ENCODE peak calls at places on chromosomes 5 and 9, in eight cellular contexts. Q is BJ; M is lower lobe of right lung; J is ureter; O is HTR-8/SVneo; N is stimulated activated CD8-positive, alpha-beta memory T cell treated with anti-CD3 and anti-CD28 coated beads, Interleukin-4, amount 100 ng/mL, for 1 hour; I is aorta; T is HFFc6. D is an unnamed sample.

GRCh38 chr9:98823666-98824334 is 16.3 kb downstream of the GALNT12 start:
- DNase-seq in Q (no peak), M (no peak), J (no peak), O (no peak), N (no peak), I (no peak), T (no peak), D (no peak)

GRCh38 chr5:107663697-107664096 is 7.0 kb downstream of the EFNA5 start:
- DNase-seq in Q (no peak), M (no peak), J (no peak), O (no peak), N (no peak), I (no peak), T (no peak), D (no peak)

GRCh38 chr5:107467137-107467932 is 203.4 kb downstream of the EFNA5 start:
- DNase-seq in Q (no peak), M (no peak), J (no peak), O (no peak), N (no peak), I (no peak), T (no peak), D (no peak)

GRCh38 chr9:20191239-20191840 is 402.5 kb upstream of the SLC24A2 start:
- DNase-seq in Q (no peak), M (no peak), J (no peak), O (no peak), N (no peak), I (no peak), T (peak; percentile 5), D (no peak)

GRCh38 chr5:50888754-50889153 is 222.3 kb downstream of the PARP8 start:
- DNase-seq in Q (no peak), M (no peak), J (no peak), O (no peak), N (no peak), I (no peak), T (no peak), D (no peak)

GRCh38 chr5:131647078-131647769 is 12.2 kb upstream of the RAPGEF6 start:
- DNase-seq in Q (no peak), M (no peak), J (no peak), O (no peak), N (no peak), I (no peak), T (no peak), D (no peak)

GRCh38 chr5:3854069-3854741 is 258.6 kb downstream of the IRX1 start:
- DNase-seq in Q (no peak), M (no peak), J (no peak), O (no peak), N (no peak), I (no peak), T (no peak), D (peak; percentile 72)

GRCh38 chr5:58322453-58322852 is 137.4 kb downstream of the PLK2 start:
- DNase-seq in Q (peak; percentile 31), M (no peak), J (no peak), O (peak; percentile 15), N (no peak), I (no peak), T (peak; percentile 32), D (no peak)

GRCh38 chr5:159712672-159713071 is 203.6 kb upstream of the ADRA1B start:
- DNase-seq in Q (no peak), M (no peak), J (no peak), O (no peak), N (no peak), I (no peak), T (no peak), D (no peak)

GRCh38 chr5:94632024-94632423 is 13.6 kb downstream of the SLF1 start:
- DNase-seq in Q (no peak), M (no peak), J (no peak), O (no peak), N (no peak), I (no peak), T (no peak), D (no peak)

GRCh38 chr5:74360535-74361210 is 279.9 kb downstream of the ENC1 start:
- DNase-seq in Q (no peak), M (no peak), J (no peak), O (no peak), N (no peak), I (no peak), T (no peak), D (no peak)

GRCh38 chr9:5509573-5509972 is 758 bp upstream of the PDCD1LG2 start:
- DNase-seq in Q (peak; percentile 88), M (no peak), J (no peak), O (peak; percentile 54), N (no peak), I (no peak), T (peak; percentile 95), D (no peak)

GRCh38 chr5:622359-622758 is 10.2 kb downstream of the CEP72 start:
- DNase-seq in Q (no peak), M (peak; percentile 34), J (no peak), O (no peak), N (no peak), I (peak; percentile 48), T (no peak), D (no peak)

GRCh38 chr5:149153751-149154610 is 12.7 kb downstream of the ABLIM3 start:
- DNase-seq in Q (no peak), M (peak; percentile 62), J (no peak), O (no peak), N (no peak), I (no peak), T (peak; percentile 66), D (peak; percentile 68)

GRCh38 chr5:143383988-143384387 is 19.5 kb downstream of the NR3C1 start:
- DNase-seq in Q (no peak), M (no peak), J (no peak), O (no peak), N (no peak), I (no peak), T (no peak), D (no peak)